ENCODE peak calls at places on chromosomes 16 and 17, in four cellular contexts. T, B, R and L are unnamed samples.
A peak's percentile ranks its signal among the peaks of the same experiment; 100 is the strongest.

GRCh38 chr16:65884018-65884417 is 482.5 kb upstream of the CDH5 start:
- DNase-seq in T (no peak), B (no peak), R (no peak), L (no peak)

GRCh38 chr16:12627394-12627793 is 176.3 kb downstream of the CPPED1 start:
- DNase-seq in T (no peak), B (no peak), R (no peak), L (no peak)

GRCh38 chr17:29838961-29839360 is 91.1 kb downstream of the SSH2 start:
- DNase-seq in T (no peak), B (no peak), R (no peak), L (peak; percentile 16)

GRCh38 chr17:19019041-19019941 is 14.7 kb upstream of the FAM83G start:
- DNase-seq in T (peak; percentile 50), B (no peak), R (no peak), L (no peak)

GRCh38 chr17:10050597-10051101 is 145.6 kb upstream of the RCVRN start:
- DNase-seq in T (no peak), B (no peak), R (no peak), L (no peak)

GRCh38 chr16:55040366-55041086 is 109.9 kb downstream of the IRX5 start:
- DNase-seq in T (no peak), B (no peak), R (no peak), L (no peak)

GRCh38 chr17:75689441-75689873 is 22.3 kb downstream of the SAP30BP start:
- DNase-seq in T (no peak), B (no peak), R (no peak), L (no peak)

GRCh38 chr17:82590881-82591539 is 57.2 kb downstream of the WDR45B start:
- DNase-seq in T (no peak), B (no peak), R (no peak), L (no peak)

GRCh38 chr17:48311324-48311723 is 118.7 kb downstream of the SKAP1 start:
- DNase-seq in T (no peak), B (no peak), R (no peak), L (no peak)

GRCh38 chr16:700684-701584 is 4.7 kb downstream of the FBXL16 start:
- DNase-seq in T (peak; percentile 62), B (no peak), R (no peak), L (no peak)

GRCh38 chr16:88453621-88454314 is 688 bp downstream of the ZFPM1 start:
- DNase-seq in T (peak; percentile 43), B (no peak), R (no peak), L (no peak)

GRCh38 chr16:1991135-1991551 is 1.4 kb downstream of the SYNGR3 start:
- DNase-seq in T (no peak), B (no peak), R (no peak), L (no peak)

GRCh38 chr16:14337303-14338191 is 266.4 kb downstream of the MRTFB start:
- DNase-seq in T (no peak), B (peak; percentile 73), R (no peak), L (no peak)

GRCh38 chr16:77682586-77682985 is 39.7 kb upstream of the NUDT7 start:
- DNase-seq in T (no peak), B (no peak), R (no peak), L (no peak)

GRCh38 chr16:13109171-13109570 is 207.8 kb downstream of the SHISA9 start:
- DNase-seq in T (no peak), B (no peak), R (no peak), L (no peak)

GRCh38 chr16:82993415-82993814 is 366.6 kb downstream of the CDH13 start:
- DNase-seq in T (no peak), B (no peak), R (no peak), L (no peak)

GRCh38 chr17:69997332-69997731 is 77.7 kb upstream of the KCNJ16 start:
- DNase-seq in T (no peak), B (no peak), R (no peak), L (no peak)

GRCh38 chr16:2515180-2515803 is 1.5 kb downstream of the ATP6V0C start:
- DNase-seq in T (peak; percentile 64), B (no peak), R (no peak), L (no peak)

GRCh38 chr17:44912763-44913544 is 2.3 kb downstream of the GFAP start:
- DNase-seq in T (no peak), B (no peak), R (no peak), L (no peak)

GRCh38 chr17:44909681-44910144 is 5.6 kb downstream of the GFAP start:
- DNase-seq in T (no peak), B (no peak), R (no peak), L (no peak)

GRCh38 chr17:44910231-44911106 is 4.8 kb downstream of the GFAP start:
- DNase-seq in T (no peak), B (no peak), R (no peak), L (no peak)

GRCh38 chr17:44913676-44914075 is 1.6 kb downstream of the GFAP start:
- DNase-seq in T (no peak), B (no peak), R (no peak), L (no peak)

DNA sequence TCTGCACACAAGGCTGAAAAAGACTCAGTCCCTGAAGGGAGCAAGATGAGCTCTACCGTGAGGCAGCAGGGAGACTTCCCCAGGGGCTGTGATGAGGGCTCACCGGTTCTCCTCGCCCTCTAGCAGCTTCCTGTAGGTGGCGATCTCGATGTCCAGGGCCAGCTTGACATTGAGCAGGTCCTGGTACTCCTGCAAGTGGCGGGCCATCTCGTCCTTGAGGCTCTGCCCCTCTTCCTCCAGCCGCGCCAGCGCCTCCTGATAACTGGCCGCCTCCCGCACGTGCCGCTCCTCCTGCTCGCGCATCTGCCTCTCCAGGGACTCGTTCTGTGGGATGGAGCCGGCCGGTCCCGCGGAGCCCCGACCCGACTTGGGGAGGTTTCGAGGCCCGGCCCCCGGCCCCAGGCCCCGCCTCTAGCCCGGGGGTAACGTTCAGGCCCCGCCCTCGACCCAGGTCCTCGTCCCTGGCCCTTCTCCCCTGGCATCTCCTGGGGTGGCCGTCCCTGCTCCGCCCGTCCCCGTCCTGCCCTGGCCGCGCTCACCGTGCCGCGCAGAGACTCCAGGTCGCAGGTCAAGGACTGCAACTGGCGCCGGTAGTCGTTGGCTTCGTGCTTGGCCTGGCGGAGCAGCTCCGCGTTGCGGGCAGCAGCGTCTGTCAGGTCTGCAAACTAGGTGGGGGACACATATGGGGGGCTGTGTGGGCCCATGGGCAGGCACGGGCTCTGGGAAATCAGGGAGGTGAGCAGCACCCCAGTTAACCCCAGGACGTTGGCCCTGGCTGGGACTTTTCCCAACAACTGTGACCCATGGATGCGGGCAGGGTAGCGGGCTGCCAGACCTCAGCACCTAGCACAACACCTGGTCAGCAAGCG is 3.9 kb downstream of the GFAP start:
- DNase-seq in T (peak; percentile 84), B (peak; percentile 74), R (peak; percentile 58), L (peak; percentile 87)
- TF ChIP-seq PHF8 in T (no peak), B (peak; percentile 42), R (no peak), L (no peak)

DNA sequence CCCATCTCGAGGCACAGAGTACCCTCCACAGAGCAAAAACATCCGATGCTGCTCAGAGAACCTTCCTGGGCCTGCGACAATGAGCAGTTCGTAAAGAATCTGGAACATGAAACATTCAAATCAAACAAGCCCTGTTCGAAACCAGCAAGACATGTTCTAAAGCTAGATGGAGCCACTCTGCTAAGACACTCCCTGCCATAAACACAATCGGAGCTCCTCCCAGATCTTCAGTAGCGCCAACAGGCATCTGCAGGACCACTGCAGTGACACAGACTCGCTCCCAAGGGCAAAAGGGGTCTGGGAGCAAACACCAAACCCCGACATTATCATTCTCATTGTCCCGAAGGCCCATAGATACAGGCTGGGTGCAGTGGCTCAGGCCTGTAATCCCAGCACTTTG is 108.7 kb downstream of the ZFHX3 start:
- DNase-seq in T (no peak), B (no peak), R (no peak), L (peak; percentile 64)
- TF ChIP-seq PHF8 in T (no peak), B (no peak), R (no peak), L (no peak)

GRCh38 chr16:57041182-57042156 is 50.9 kb upstream of the CPNE2 start:
- DNase-seq in T (no peak), B (no peak), R (no peak), L (peak; percentile 20)

GRCh38 chr16:57036945-57037344 is 47.6 kb downstream of the NLRC5 start:
- DNase-seq in T (no peak), B (no peak), R (no peak), L (no peak)

GRCh38 chr16:57038151-57038550 is 48.8 kb downstream of the NLRC5 start:
- DNase-seq in T (no peak), B (no peak), R (no peak), L (no peak)

GRCh38 chr16:57036315-57036714 is 47.0 kb downstream of the NLRC5 start:
- DNase-seq in T (no peak), B (no peak), R (no peak), L (no peak)

GRCh38 chr16:57039148-57039812 is 49.9 kb downstream of the NLRC5 start:
- DNase-seq in T (no peak), B (no peak), R (no peak), L (no peak)
- TF ChIP-seq PHF8 in T (no peak), B (no peak), R (no peak), L (no peak)

DNA sequence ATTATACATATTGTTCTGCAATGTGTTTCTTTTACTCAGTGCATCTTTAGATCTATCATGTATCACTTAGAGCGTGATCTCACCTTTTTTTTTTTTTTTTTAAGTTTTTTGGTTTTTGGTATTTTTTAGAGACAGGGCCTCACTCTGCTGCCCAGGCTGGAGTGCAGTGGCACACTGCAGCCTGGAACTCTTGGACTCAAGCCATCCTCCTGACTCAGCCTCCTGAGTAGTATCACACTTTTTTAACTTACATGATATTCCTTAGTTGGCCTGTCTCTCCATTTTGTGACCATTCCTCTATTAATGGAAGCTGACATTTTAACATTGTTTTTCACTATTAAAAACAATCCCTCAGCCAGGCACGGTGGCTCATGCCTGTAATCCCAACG is 4.7 kb upstream of the MPO start:
- DNase-seq in T (no peak), B (no peak), R (no peak), L (no peak)
- TF ChIP-seq PHF8 in T (no peak), B (no peak), R (no peak), L (no peak)

GRCh38 chr17:8060274-8060673 is 21.4 kb downstream of the ALOX15B start:
- DNase-seq in T (peak; percentile 73), B (peak; percentile 65), R (no peak), L (peak; percentile 87)
- TF ChIP-seq PHF8 in T (no peak), B (no peak), R (no peak), L (no peak)

GRCh38 chr16:21326459-21326858 is 48.4 kb upstream of the CRYM start:
- DNase-seq in T (no peak), B (peak; percentile 73), R (no peak), L (no peak)
- TF ChIP-seq PHF8 in T (no peak), B (no peak), R (no peak), L (no peak)

GRCh38 chr17:226108-226772 is 44.8 kb upstream of the DOC2B start:
- DNase-seq in T (no peak), B (no peak), R (no peak), L (no peak)

GRCh38 chr17:229130-229944 is 47.9 kb upstream of the DOC2B start:
- DNase-seq in T (no peak), B (no peak), R (no peak), L (no peak)

GRCh38 chr17:226773-227580 is 45.5 kb upstream of the DOC2B start:
- DNase-seq in T (no peak), B (no peak), R (no peak), L (no peak)

GRCh38 chr17:228223-228615 is 46.8 kb upstream of the DOC2B start:
- DNase-seq in T (no peak), B (no peak), R (no peak), L (no peak)

GRCh38 chr17:227581-228222 is 46.3 kb upstream of the DOC2B start:
- DNase-seq in T (no peak), B (no peak), R (no peak), L (no peak)
- TF ChIP-seq PHF8 in T (no peak), B (no peak), R (no peak), L (no peak)

GRCh38 chr17:73334771-73335513 is 23.1 kb upstream of the CDC42EP4 start:
- DNase-seq in T (no peak), B (no peak), R (no peak), L (no peak)
- TF ChIP-seq PHF8 in T (no peak), B (no peak), R (no peak), L (no peak)